ENCODE peak calls at places on chromosome 13, in eight cellular contexts. M is ovary, E is GM23338, I is PC-9, S is fibroblast of lung, L is Peyer's patch, C is tibial artery, V is A673. K is an unnamed sample.
A peak's percentile ranks its signal among the peaks of the same experiment; 100 is the strongest.

GRCh38 chr13:51687928-51688714 is 103.9 kb downstream of the WDFY2 start:
- DNase-seq in M (no peak), E (no peak), I (no peak), S (no peak), L (no peak), C (no peak), V (no peak), K (no peak)

GRCh38 chr13:61086052-61086451 is 329.6 kb downstream of the PCDH20 start:
- DNase-seq in M (no peak), E (no peak), I (no peak), S (no peak), L (no peak), C (no peak), V (no peak), K (no peak)

GRCh38 chr13:21735621-21736401 is 64.9 kb downstream of the FGF9 start:
- DNase-seq in M (peak; percentile 37), E (peak; percentile 12), I (no peak), S (no peak), L (no peak), C (no peak), V (no peak), K (no peak)

GRCh38 chr13:23681253-23681652 is 111.0 kb downstream of the TNFRSF19 start:
- DNase-seq in M (no peak), E (no peak), I (no peak), S (peak; percentile 76), L (no peak), C (no peak), V (no peak), K (no peak)

GRCh38 chr13:45833242-45833641 is 18.3 kb downstream of the SIAH3 start:
- DNase-seq in M (no peak), E (no peak), I (no peak), S (peak; percentile 19), L (no peak), C (no peak), V (no peak), K (no peak)

GRCh38 chr13:34019870-34020269 is 201.9 kb downstream of the RFC3 start:
- DNase-seq in M (no peak), E (no peak), I (no peak), S (no peak), L (no peak), C (no peak), V (no peak), K (no peak)

GRCh38 chr13:32430018-32430747 is 2.3 kb upstream of the N4BP2L1 start:
- DNase-seq in M (no peak), E (no peak), I (no peak), S (no peak), L (no peak), C (no peak), V (no peak), K (no peak)

GRCh38 chr13:59409651-59410200 is 754.0 kb downstream of the DIAPH3 start:
- DNase-seq in M (no peak), E (peak; percentile 86), I (no peak), S (no peak), L (no peak), C (no peak), V (peak; percentile 75), K (no peak)

GRCh38 chr13:66200555-66200954 is 1029.6 kb downstream of the PCDH9 start:
- DNase-seq in M (no peak), E (no peak), I (no peak), S (no peak), L (no peak), C (no peak), V (no peak), K (no peak)

GRCh38 chr13:33260168-33261098 is 25.1 kb downstream of the STARD13 start:
- DNase-seq in M (no peak), E (no peak), I (no peak), S (peak; percentile 76), L (no peak), C (no peak), V (peak; percentile 58), K (peak; percentile 73)

GRCh38 chr13:108917581-108917980 is 288.2 kb downstream of the MYO16 start:
- DNase-seq in M (no peak), E (no peak), I (no peak), S (peak; percentile 82), L (no peak), C (no peak), V (no peak), K (no peak)

GRCh38 chr13:97139704-97140103 is 82.4 kb upstream of the MBNL2 start:
- DNase-seq in M (no peak), E (no peak), I (no peak), S (no peak), L (no peak), C (no peak), V (no peak), K (no peak)

GRCh38 chr13:21673592-21674270 is 2.9 kb downstream of the FGF9 start:
- DNase-seq in M (no peak), E (peak; percentile 83), I (no peak), S (peak; percentile 31), L (no peak), C (no peak), V (peak; percentile 62), K (peak; percentile 84)

GRCh38 chr13:30129411-30129810 is 177.9 kb downstream of the KATNAL1 start:
- DNase-seq in M (no peak), E (no peak), I (no peak), S (no peak), L (no peak), C (peak; percentile 10), V (no peak), K (no peak)

GRCh38 chr13:68232351-68233130 is 1002.4 kb upstream of the PCDH9 start:
- DNase-seq in M (no peak), E (no peak), I (no peak), S (peak; percentile 2), L (no peak), C (no peak), V (no peak), K (no peak)

GRCh38 chr13:68234278-68234677 is 1004.1 kb upstream of the PCDH9 start:
- DNase-seq in M (no peak), E (peak; percentile 43), I (no peak), S (peak; percentile 36), L (no peak), C (no peak), V (no peak), K (peak; percentile 5)
- TF ChIP-seq CTCF in M (no peak), E (peak; percentile 55), I (no peak), S (no peak), L (no peak), C (no peak), V (no peak), K (no peak)

GRCh38 chr13:112880221-112880641 is 88.8 kb upstream of the MCF2L start:
- DNase-seq in M (no peak), E (no peak), I (no peak), S (no peak), L (no peak), C (no peak), V (no peak), K (no peak)
- H3K36me3 ChIP-seq in M (no peaks in the 10 kb centered on the region), E (no peaks in the 10 kb centered on the region), I (peaks cover 10% of the 10 kb centered on the region), S (peaks cover 3% of the 10 kb centered on the region), L (peaks cover 40% of the 10 kb centered on the region), C (peaks cover 71% of the 10 kb centered on the region), V (no peaks in the 10 kb centered on the region), K (peaks cover 33% of the 10 kb centered on the region)

GRCh38 chr13:98144501-98145350 is 1.8 kb downstream of the FARP1 start:
- DNase-seq in M (no peak), E (peak; percentile 78), I (peak; percentile 34), S (peak; percentile 77), L (no peak), C (no peak), V (peak; percentile 82), K (peak; percentile 44)
- TF ChIP-seq CTCF in M (no peak), E (peak; percentile 19), I (no peak), S (peak; percentile 24), L (no peak), C (no peak), V (peak; percentile 27), K (peak; percentile 22)

GRCh38 chr13:110478405-110479214 is 82.9 kb downstream of the RAB20 start:
- DNase-seq in M (no peak), E (no peak), I (no peak), S (no peak), L (no peak), C (no peak), V (no peak), K (no peak)
- H3K36me3 ChIP-seq in M (no peaks in the 10 kb centered on the region), E (no peaks in the 10 kb centered on the region), I (no peaks in the 10 kb centered on the region), S (peaks cover 14% of the 10 kb centered on the region), L (peaks cover 27% of the 10 kb centered on the region), C (peaks cover 86% of the 10 kb centered on the region), V (peaks cover 26% of the 10 kb centered on the region), K (peaks cover 7% of the 10 kb centered on the region)

GRCh38 chr13:100983111-100983510 is 308.5 kb upstream of the TMTC4 start:
- DNase-seq in M (no peak), E (no peak), I (no peak), S (no peak), L (no peak), C (no peak), V (peak; percentile 55), K (no peak)

GRCh38 chr13:100986571-100986970 is 312.0 kb upstream of the TMTC4 start:
- DNase-seq in M (no peak), E (no peak), I (no peak), S (no peak), L (no peak), C (no peak), V (peak; percentile 11), K (no peak)

GRCh38 chr13:100984349-100984748 is 309.8 kb upstream of the TMTC4 start:
- DNase-seq in M (no peak), E (no peak), I (no peak), S (no peak), L (no peak), C (no peak), V (no peak), K (no peak)

GRCh38 chr13:100989424-100989823 is 314.8 kb upstream of the TMTC4 start:
- DNase-seq in M (no peak), E (no peak), I (no peak), S (no peak), L (no peak), C (no peak), V (no peak), K (no peak)

DNA sequence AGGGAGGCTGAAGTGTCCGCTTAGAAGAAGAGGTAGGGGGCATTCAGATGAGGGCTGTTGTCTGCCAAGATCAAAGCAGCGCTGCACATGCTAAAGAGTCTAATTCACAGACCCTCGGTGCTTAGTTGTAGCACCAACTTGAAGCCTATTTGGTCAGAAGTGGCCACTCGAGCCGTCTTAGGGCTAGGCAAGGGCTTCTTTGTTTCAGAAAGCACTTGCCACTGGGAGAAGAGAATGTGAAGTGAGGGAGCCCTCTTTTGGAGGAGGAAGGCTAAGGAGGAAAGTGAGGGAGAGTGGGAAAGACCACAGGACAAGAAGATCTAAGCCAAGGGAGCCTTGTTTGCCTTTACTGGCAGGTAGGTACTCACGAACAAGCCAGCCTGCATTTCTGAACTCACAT is 313.4 kb upstream of the TMTC4 start:
- DNase-seq in M (no peak), E (peak; percentile 48), I (no peak), S (no peak), L (no peak), C (no peak), V (peak; percentile 42), K (peak; percentile 6)
- TF ChIP-seq CTCF in M (no peak), E (peak; percentile 79), I (no peak), S (peak; percentile 50), L (no peak), C (no peak), V (peak; percentile 54), K (no peak)

GRCh38 chr13:19658192-19658591 is 24.7 kb downstream of the MPHOSPH8 start:
- DNase-seq in M (no peak), E (no peak), I (no peak), S (no peak), L (no peak), C (no peak), V (no peak), K (no peak)
- H3K36me3 ChIP-seq in M (no peaks in the 10 kb centered on the region), E (peaks cover 9% of the 10 kb centered on the region), I (peaks cover 17% of the 10 kb centered on the region), S (peaks cover 8% of the 10 kb centered on the region), L (peaks cover 63% of the 10 kb centered on the region), C (peaks cover 64% of the 10 kb centered on the region), V (peaks cover 17% of the 10 kb centered on the region), K (peaks cover 26% of the 10 kb centered on the region)